ENCODE peak calls at places on chromosome 14, in six cellular contexts. K is left ventricle myocardium inferior; S is neuronal stem cell; Y is right lobe of liver; I is CD4-positive, alpha-beta memory T cell; P is thoracic aorta. N is an unnamed sample.

GRCh38 chr14:22002860-22003284 is 329.3 kb upstream of the OR4E1 start:
- DNase-seq in K (no peak), S (peak; percentile 49), Y (no peak), I (peak; percentile 61), P (no peak), N (peak; percentile 44)

GRCh38 chr14:77339407-77339806 is 18.6 kb downstream of the GSTZ1 start:
- DNase-seq in K (no peak), S (no peak), Y (no peak), I (no peak), P (no peak), N (no peak)

GRCh38 chr14:58307597-58308316 is 9.4 kb downstream of the ARID4A start:
- DNase-seq in K (no peak), S (no peak), Y (no peak), I (no peak), P (no peak), N (no peak)

GRCh38 chr14:28982228-28982627 is 215.6 kb downstream of the FOXG1 start:
- DNase-seq in K (no peak), S (no peak), Y (no peak), I (no peak), P (no peak), N (no peak)

GRCh38 chr14:101838476-101838875 is 77.0 kb downstream of the PPP2R5C start:
- DNase-seq in K (no peak), S (no peak), Y (no peak), I (no peak), P (no peak), N (no peak)

GRCh38 chr14:22737052-22737451 is 29.4 kb upstream of the OXA1L start:
- DNase-seq in K (no peak), S (no peak), Y (no peak), I (no peak), P (no peak), N (no peak)

GRCh38 chr14:28772613-28773012 is 6.0 kb downstream of the FOXG1 start:
- DNase-seq in K (no peak), S (no peak), Y (no peak), I (no peak), P (no peak), N (no peak)

GRCh38 chr14:26276757-26277156 is 321.1 kb downstream of the NOVA1 start:
- DNase-seq in K (no peak), S (peak; percentile 30), Y (no peak), I (no peak), P (no peak), N (no peak)

GRCh38 chr14:53840444-53840843 is 116.2 kb downstream of the BMP4 start:
- DNase-seq in K (no peak), S (no peak), Y (no peak), I (no peak), P (no peak), N (no peak)

GRCh38 chr14:59352951-59353350 is 112.2 kb downstream of the GPR135 start:
- DNase-seq in K (no peak), S (no peak), Y (no peak), I (no peak), P (no peak), N (no peak)

GRCh38 chr14:75373133-75373532 is 54.7 kb upstream of the JDP2 start:
- DNase-seq in K (no peak), S (no peak), Y (no peak), I (no peak), P (no peak), N (no peak)

GRCh38 chr14:44701563-44702263 is 194.6 kb upstream of the FSCB start:
- DNase-seq in K (no peak), S (no peak), Y (no peak), I (no peak), P (no peak), N (no peak)

GRCh38 chr14:53209370-53209769 is 56.2 kb upstream of the DDHD1 start:
- DNase-seq in K (no peak), S (no peak), Y (no peak), I (no peak), P (no peak), N (no peak)

GRCh38 chr14:53011053-53011462 is 60.2 kb upstream of the FERMT2 start:
- DNase-seq in K (peak; percentile 76), S (peak; percentile 56), Y (no peak), I (no peak), P (peak; percentile 7), N (no peak)

GRCh38 chr14:73795974-73796373 is 55.7 kb upstream of the PTGR2 start:
- DNase-seq in K (no peak), S (no peak), Y (peak; percentile 59), I (no peak), P (no peak), N (no peak)

GRCh38 chr14:99754141-99755067 is 38.8 kb upstream of the EML1 start:
- DNase-seq in K (peak; percentile 9), S (no peak), Y (peak; percentile 15), I (no peak), P (no peak), N (no peak)

GRCh38 chr14:77638738-77639137 is 22.3 kb upstream of the SPTLC2 start:
- DNase-seq in K (no peak), S (no peak), Y (no peak), I (no peak), P (no peak), N (no peak)

GRCh38 chr14:32102152-32102787 is 25.2 kb downstream of the ARHGAP5 start:
- DNase-seq in K (no peak), S (no peak), Y (no peak), I (peak; percentile 46), P (no peak), N (no peak)

GRCh38 chr14:66746316-66747006 is 238.5 kb downstream of the GPHN start:
- DNase-seq in K (no peak), S (peak; percentile 4), Y (no peak), I (peak; percentile 3), P (no peak), N (no peak)

GRCh38 chr14:99081880-99082279 is 190.1 kb downstream of the BCL11B start:
- DNase-seq in K (no peak), S (no peak), Y (no peak), I (no peak), P (no peak), N (no peak)

GRCh38 chr14:65312859-65313258 is 99.7 kb upstream of the FUT8 start:
- DNase-seq in K (no peak), S (no peak), Y (no peak), I (no peak), P (no peak), N (no peak)

GRCh38 chr14:102633906-102634595 is 41.6 kb downstream of the RCOR1 start:
- DNase-seq in K (no peak), S (no peak), Y (no peak), I (no peak), P (no peak), N (no peak)

DNA sequence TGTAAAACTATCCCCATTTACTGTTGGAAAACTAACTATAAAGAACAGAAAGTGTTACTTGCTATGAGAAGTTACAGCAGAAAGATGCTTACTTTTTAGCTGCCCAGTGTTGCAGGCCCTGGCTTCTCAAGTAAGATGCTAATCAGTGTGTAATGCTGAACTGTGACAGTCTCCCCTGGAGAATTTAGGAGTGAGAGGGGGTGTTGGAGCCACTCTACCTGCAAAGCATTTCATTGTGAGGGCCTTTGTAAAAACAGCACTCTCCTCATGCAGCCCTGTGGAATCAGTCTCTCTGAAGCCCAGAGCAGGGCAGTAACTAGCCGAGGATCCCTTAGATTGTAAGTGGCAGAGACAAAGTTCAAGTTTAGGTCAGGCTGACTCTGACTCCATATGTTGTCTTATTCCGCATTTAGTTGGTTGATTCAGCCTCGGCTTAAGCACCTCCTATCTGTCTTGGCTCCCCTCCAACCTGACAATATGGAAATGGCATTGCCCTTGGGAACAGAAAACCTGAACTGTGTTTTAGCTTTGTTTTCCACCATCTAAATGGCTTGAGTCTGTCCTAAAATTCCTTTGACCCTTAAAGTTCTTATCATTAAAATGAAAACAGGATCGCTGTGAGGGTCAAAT is 141.3 kb downstream of the PRKCH start:
- DNase-seq in K (no peak), S (no peak), Y (no peak), I (no peak), P (no peak), N (no peak)
- H3K27ac ChIP-seq in K (peak overlapping the region; percentile 67), S (no peak overlapping the region), Y (no peak overlapping the region), I (no peak overlapping the region), P (no peak overlapping the region), N (no peak overlapping the region)

DNA sequence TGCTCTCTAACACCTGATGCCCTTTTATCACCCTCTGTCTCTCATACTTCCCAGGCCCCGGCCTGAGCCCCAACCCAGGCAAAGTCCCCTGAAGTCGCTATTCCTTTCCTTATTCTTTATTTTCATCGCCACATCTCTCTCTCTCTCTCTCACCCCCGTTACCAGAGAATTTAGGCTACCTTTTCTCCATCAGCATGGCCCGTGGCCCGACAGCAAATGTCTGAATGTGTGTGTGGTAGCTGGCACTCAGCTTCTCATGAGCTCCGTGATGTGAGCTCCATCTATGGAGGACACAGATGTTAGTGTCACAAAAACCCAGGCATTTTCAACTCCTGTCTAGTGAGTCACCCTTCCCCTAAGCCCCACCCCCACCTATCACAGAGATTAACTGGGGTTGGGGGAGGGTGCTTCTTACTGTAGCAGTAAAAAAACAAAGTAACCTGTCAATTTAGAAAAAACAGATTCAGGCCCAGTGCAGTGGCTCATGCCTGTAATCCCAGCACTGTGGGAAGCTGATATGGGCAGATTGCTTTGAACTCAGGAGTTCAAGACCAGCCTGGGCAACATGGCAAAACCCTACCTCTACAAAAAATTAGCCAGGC is 53.8 kb downstream of the VCPKMT start:
- DNase-seq in K (no peak), S (no peak), Y (peak; percentile 38), I (peak; percentile 86), P (no peak), N (peak; percentile 89)
- H3K4me1 ChIP-seq in K (peaks cover 27% of the 10 kb centered on the region), S (peaks cover 11% of the 10 kb centered on the region), Y (no peaks in the 10 kb centered on the region), I (peaks cover 81% of the 10 kb centered on the region), P (peaks cover 28% of the 10 kb centered on the region), N (peaks cover 72% of the 10 kb centered on the region)

GRCh38 chr14:92253381-92253894 is 69.5 kb upstream of the SLC24A4 start:
- DNase-seq in K (no peak), S (no peak), Y (no peak), I (no peak), P (no peak), N (no peak)
- H3K27me3 ChIP-seq in K (peaks cover 80% of the 10 kb centered on the region), S (peaks cover 43% of the 10 kb centered on the region), Y (no peaks in the 10 kb centered on the region), I (peaks cover 4% of the 10 kb centered on the region), P (no peaks in the 10 kb centered on the region), N (peaks cover 5% of the 10 kb centered on the region)

GRCh38 chr14:89405712-89406111 is 11.3 kb downstream of the FOXN3 start:
- DNase-seq in K (no peak), S (no peak), Y (no peak), I (no peak), P (no peak), N (no peak)
- H3K27ac ChIP-seq in K (no peak overlapping the region), S (no peak overlapping the region), Y (no peak overlapping the region), I (no peak overlapping the region), P (peak overlapping the region; percentile 40), N (no peak overlapping the region)

DNA sequence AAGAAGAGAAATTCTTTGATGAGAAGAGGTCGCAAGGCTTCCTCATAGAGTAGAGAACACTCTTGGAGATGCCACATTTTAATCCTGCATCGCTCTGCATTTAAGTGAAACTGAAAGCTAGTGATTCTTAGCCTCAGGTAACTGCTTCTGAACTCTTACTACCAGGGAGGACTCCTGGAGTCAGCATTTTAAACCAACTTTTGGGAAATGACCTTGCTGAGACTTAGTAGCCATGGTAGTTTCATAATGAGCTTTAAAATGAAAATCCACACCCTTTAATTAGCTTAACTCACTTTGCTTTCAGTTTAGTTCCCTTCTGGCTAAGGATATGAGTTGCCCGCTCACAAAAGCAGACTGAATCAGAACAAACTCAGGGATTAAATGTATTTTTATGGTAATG is 80.3 kb downstream of the SYNE2 start:
- DNase-seq in K (no peak), S (no peak), Y (no peak), I (no peak), P (no peak), N (no peak)
- H3K4me1 ChIP-seq in K (peaks cover 21% of the 10 kb centered on the region), S (peaks cover 7% of the 10 kb centered on the region), Y (no peaks in the 10 kb centered on the region), I (peaks cover 56% of the 10 kb centered on the region), P (peaks cover 9% of the 10 kb centered on the region), N (peaks cover 13% of the 10 kb centered on the region)